ENCODE peak calls at places on chromosomes 7 and 10, in four cellular contexts. S is cardiac fibroblast, M is HCT116, N is lung. U is an unnamed sample.

GRCh38 chr10:104441601-104442000 is 88.0 kb downstream of the CFAP58 start:
- DNase-seq in S (peak), M (no peak), N (no peak), U (no peak)

GRCh38 chr7:7136423-7136822 is 45.9 kb upstream of the C1GALT1 start:
- DNase-seq in S (peak), M (no peak), N (no peak), U (no peak)

GRCh38 chr7:87003872-87004798 is 55.3 kb downstream of the ELAPOR2 start:
- DNase-seq in S (no peak), M (no peak), N (no peak), U (no peak)

GRCh38 chr10:84310470-84310869 is 17.9 kb upstream of the CCSER2 start:
- DNase-seq in S (peak), M (no peak), N (no peak), U (no peak)

GRCh38 chr7:37336259-37336658 is 112.4 kb downstream of the ELMO1 start:
- DNase-seq in S (no peak), M (no peak), N (no peak), U (no peak)

GRCh38 chr10:51892965-51893658 is 193.7 kb upstream of the CSTF2T start:
- DNase-seq in S (peak), M (peak), N (no peak), U (no peak)

GRCh38 chr7:155764432-155764798 is 47.8 kb downstream of the SHH start:
- DNase-seq in S (no peak), M (no peak), N (no peak), U (no peak)

GRCh38 chr10:114520453-114520852 is 116.2 kb upstream of the AFAP1L2 start:
- DNase-seq in S (peak), M (peak), N (no peak), U (no peak)

GRCh38 chr10:22573820-22574569 is 140.4 kb downstream of the PIP4K2A start:
- DNase-seq in S (peak), M (peak), N (no peak), U (no peak)

GRCh38 chr10:114427124-114427852 is 23.0 kb upstream of the AFAP1L2 start:
- DNase-seq in S (no peak), M (no peak), N (no peak), U (no peak)

GRCh38 chr7:18754766-18755165 is 259.2 kb downstream of the HDAC9 start:
- DNase-seq in S (peak), M (no peak), N (no peak), U (no peak)

GRCh38 chr10:33277135-33277536 is 57.3 kb downstream of the NRP1 start:
- DNase-seq in S (peak), M (no peak), N (no peak), U (no peak)

GRCh38 chr10:70791390-70792039 is 6.3 kb upstream of the TBATA start:
- DNase-seq in S (no peak), M (no peak), N (no peak), U (no peak)

GRCh38 chr7:122885583-122886356 is 490 bp downstream of the CADPS2 start:
- DNase-seq in S (peak), M (no peak), N (peak), U (no peak)

GRCh38 chr7:124489925-124490324 is 275.7 kb downstream of the GPR37 start:
- DNase-seq in S (no peak), M (no peak), N (no peak), U (no peak)

GRCh38 chr10:124239666-124240065 is 146.3 kb upstream of the CHST15 start:
- DNase-seq in S (no peak), M (no peak), N (no peak), U (no peak)

GRCh38 chr10:117391436-117392205 is 16.4 kb upstream of the PDZD8 start:
- DNase-seq in S (peak), M (no peak), N (peak), U (no peak)

GRCh38 chr10:18229839-18230238 is 89.6 kb downstream of the CACNB2 start:
- DNase-seq in S (peak), M (no peak), N (no peak), U (no peak)

GRCh38 chr7:155962191-155962967 is 150.1 kb upstream of the SHH start:
- DNase-seq in S (peak), M (peak), N (no peak), U (no peak)

GRCh38 chr7:55533050-55533728 is 39.1 kb downstream of the VOPP1 start:
- DNase-seq in S (peak), M (no peak), N (no peak), U (no peak)

GRCh38 chr7:24123061-24123460 is 160.9 kb upstream of the NPY start:
- DNase-seq in S (peak), M (no peak), N (no peak), U (no peak)

GRCh38 chr10:52115823-52116222 is 198.3 kb upstream of the DKK1 start:
- DNase-seq in S (peak), M (no peak), N (no peak), U (no peak)

GRCh38 chr10:63005246-63005645 is 127.9 kb upstream of the NRBF2 start:
- DNase-seq in S (peak), M (no peak), N (no peak), U (no peak)

GRCh38 chr7:140702774-140703173 is 6.3 kb downstream of the NDUFB2 start:
- DNase-seq in S (no peak), M (no peak), N (no peak), U (no peak)

GRCh38 chr7:25951414-25952276 is 200.4 kb upstream of the NFE2L3 start:
- DNase-seq in S (no peak), M (no peak), N (peak), U (no peak)

GRCh38 chr10:6951771-6952170 is 371.7 kb upstream of the PRKCQ start:
- DNase-seq in S (no peak), M (no peak), N (no peak), U (no peak)

GRCh38 chr10:27252267-27253000 is 11.8 kb upstream of the ACBD5 start:
- DNase-seq in S (peak), M (no peak), N (peak), U (no peak)

GRCh38 chr10:69446229-69446628 is 5.0 kb upstream of the TSPAN15 start:
- DNase-seq in S (peak), M (no peak), N (no peak), U (no peak)

GRCh38 chr7:80273327-80273726 is 138.7 kb downstream of the GNAI1 start:
- DNase-seq in S (peak), M (no peak), N (no peak), U (no peak)

GRCh38 chr7:43758861-43759683 is 592 bp downstream of the BLVRA start:
- DNase-seq in S (peak), M (no peak), N (no peak), U (no peak)

GRCh38 chr10:79245539-79246208 is 101.6 kb upstream of the PPIF start:
- DNase-seq in S (peak), M (no peak), N (no peak), U (no peak)

GRCh38 chr10:44990302-44990655 is 10.4 kb upstream of the ZNF22 start:
- DNase-seq in S (no peak), M (no peak), N (peak), U (no peak)

GRCh38 chr10:114507449-114507848 is 103.1 kb upstream of the AFAP1L2 start:
- DNase-seq in S (no peak), M (no peak), N (peak), U (no peak)

GRCh38 chr10:69056129-69056528 is 31.8 kb upstream of the SRGN start:
- DNase-seq in S (no peak), M (no peak), N (no peak), U (no peak)

GRCh38 chr7:155066417-155066950 is 3.6 kb upstream of the HTR5A start:
- DNase-seq in S (peak), M (no peak), N (no peak), U (no peak)

GRCh38 chr7:134885967-134886352 is 100.3 kb upstream of the AGBL3 start:
- DNase-seq in S (peak), M (no peak), N (no peak), U (no peak)

GRCh38 chr7:22725585-22725984 is 1.4 kb upstream of the IL6 start:
- DNase-seq in S (peak), M (peak), N (no peak), U (no peak)
- TF ChIP-seq CTCF in S (no peak), M (peak), N (no peak), U (no peak)

DNA sequence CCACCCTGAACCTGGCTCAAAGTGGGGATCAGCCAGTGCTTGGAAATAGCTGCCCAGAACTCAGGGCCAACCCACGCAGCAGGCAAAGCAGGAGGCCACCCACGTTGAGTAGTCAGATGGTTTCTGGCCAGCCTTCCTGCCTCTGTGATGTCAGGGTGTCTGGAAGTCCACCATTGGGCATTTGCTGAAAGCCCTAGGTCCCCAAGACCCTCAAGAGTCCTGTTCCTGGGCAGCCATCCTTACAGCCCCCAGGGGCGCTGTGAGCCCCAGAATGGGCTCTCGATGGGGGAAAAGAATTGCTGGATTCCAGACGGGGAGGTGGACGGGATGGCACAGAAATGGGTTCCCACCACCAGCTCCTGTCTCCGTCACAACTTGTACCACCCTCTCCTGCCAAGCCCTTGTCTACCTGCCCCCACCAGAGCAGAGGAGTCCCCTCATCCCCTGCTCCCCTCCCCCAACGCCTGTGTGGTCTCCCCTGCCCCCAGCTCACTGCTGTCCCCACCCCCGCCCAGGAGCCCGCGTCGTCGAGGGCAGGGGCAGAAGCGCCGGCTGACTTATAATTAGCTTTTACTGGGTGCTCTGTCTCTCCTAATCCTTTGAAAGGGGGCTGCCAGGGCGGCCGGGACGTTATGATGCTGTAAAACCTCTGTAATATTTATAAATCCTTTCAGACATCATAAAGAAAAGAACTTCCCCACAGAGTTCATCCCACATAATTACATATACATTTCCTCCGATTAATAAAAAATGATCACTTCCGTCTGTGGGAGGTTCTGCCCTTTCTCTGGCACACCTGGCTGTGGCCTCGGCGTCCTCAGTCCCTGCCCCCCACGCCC is 3.8 kb downstream of the MYL10 start:
- DNase-seq in S (no peak), M (no peak), N (no peak), U (no peak)
- TF ChIP-seq CTCF in S (no peak), M (no peak), N (no peak), U (no peak)

DNA sequence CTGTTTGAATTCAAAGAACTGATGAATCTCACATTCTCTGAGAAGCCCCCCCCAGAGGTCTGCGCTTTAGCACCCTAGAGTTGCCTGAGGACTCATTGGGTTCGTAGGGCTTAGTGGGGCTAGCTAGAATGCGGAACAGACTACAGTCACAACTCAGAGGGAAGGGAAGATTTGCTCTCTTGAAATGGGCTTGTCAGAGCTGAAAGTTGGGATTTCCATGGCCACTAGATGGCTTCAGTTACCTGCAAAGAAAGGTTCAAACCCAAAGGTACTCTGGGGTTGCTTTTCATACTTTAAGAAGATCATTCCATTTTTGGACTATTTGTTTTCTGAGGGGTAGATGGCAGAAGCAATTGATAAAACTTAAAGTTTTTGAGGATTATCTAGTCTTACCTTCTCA is 205.0 kb downstream of the BBS9 start:
- DNase-seq in S (peak), M (peak), N (no peak), U (no peak)
- TF ChIP-seq CTCF in S (peak), M (peak), N (no peak), U (no peak)

DNA sequence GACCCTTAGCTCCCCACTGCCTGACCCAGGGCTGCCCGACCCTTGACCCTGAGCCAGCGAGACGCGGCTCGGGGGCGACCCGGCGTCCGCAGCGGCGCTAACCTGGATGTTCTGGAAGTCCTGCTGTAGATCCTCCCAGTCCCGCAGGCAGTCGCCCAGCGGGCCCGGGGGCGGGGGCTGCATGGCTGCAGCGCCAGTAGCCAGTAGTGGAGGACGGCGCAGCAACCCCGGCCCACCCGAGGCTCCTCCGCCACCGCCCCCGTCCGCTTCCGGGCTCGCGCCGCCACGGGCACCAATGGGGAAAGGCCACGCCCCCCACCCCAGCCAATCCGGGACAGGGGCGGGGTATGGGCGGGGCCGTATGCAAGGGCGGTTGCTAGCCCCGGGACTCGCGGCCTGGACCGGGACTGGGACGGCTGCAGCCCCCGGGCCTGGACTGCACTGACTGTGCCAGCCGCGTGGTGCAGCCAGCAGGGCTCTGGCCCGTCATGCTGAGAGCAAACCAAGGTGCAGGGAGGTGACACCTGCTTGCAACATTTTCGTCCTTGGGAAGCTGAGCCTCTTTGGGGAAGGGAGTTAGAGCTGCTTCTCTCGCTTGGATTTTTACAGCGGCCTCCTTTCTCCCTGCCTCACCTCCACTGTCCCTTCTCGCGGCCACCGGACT is at the start of gene TMEM120A:
- DNase-seq in S (peak), M (peak), N (peak), U (peak)
- TF ChIP-seq CTCF in S (peak), M (no peak), N (no peak), U (no peak)

DNA sequence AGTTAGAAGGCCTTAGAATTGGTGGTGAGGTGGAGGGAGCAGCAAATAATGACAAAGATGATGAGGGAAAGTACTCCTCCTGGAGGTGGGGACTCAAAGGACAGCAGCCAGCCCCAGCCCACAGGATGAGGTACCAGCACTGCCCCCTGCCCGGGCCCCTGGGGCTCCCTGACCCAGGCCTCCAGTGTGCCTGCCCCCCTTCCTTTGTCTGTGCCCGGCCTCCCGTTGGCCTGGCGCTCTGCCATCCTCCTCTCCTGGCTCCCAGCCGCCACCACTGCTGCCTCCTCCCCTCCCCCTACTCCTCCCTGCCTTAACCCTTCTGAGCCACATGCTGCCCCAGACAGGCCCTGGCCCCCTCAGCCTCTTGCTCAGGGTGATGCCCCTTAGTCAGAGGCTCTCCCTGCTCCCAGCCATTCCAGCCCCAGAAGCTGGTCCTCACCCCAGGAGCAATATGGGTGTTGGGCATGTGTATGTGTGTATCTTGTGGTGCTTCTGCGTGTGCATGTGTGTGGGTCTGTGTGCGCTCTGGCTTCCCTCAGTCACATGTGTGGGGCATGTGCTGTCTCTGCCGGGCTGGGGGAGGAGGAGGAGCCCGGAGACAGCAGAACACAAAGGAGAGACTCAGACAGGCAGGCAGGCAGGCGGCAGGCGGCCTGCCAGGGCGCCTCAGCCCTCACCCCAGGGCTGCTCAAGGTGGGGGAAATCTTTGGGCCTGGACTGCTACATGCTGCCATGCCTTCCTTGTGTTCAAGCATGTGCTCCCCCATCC is 2.6 kb downstream of the LDB1 start:
- DNase-seq in S (peak), M (no peak), N (peak), U (no peak)
- TF ChIP-seq CTCF in S (peak), M (peak), N (no peak), U (no peak)